ENCODE peak calls at places on chromosomes 5 and 9, in eight cellular contexts. One of them, this sample, is unnamed.

GRCh38 chr9:93582115-93582514 is 5.7 kb downstream of the PHF2 start:
- DNase-seq in mammary epithelial cell: no peak
- DNase-seq in Panc1: no peak
- DNase-seq in stimulated activated CD4-positive, alpha-beta T cell treated with anti-CD3 and anti-CD28 coated beads, Interleukin-12 subunit alpha, Interleukin-12 subunit beta, amount 100 ng/mL, for 48 hours: no peak
- DNase-seq in foreskin fibroblast: no peak
- DNase-seq in heart left ventricle: no peak
- DNase-seq in stimulated activated CD8-positive, alpha-beta memory T cell treated with anti-CD3 and anti-CD28 coated beads, Interleukin-7, amount 100 ng/mL, for 4 hours: no peak
- DNase-seq in activated CD8-positive, alpha-beta memory T cell treated with anti-CD3 and anti-CD28 coated beads for 1 hour: no peak
- DNase-seq in this sample: no peak

GRCh38 chr5:169889572-169889971 is 90.7 kb downstream of the INSYN2B start:
- DNase-seq in mammary epithelial cell: no peak
- DNase-seq in Panc1: no peak
- DNase-seq in stimulated activated CD4-positive, alpha-beta T cell treated with anti-CD3 and anti-CD28 coated beads, Interleukin-12 subunit alpha, Interleukin-12 subunit beta, amount 100 ng/mL, for 48 hours: no peak
- DNase-seq in foreskin fibroblast: no peak
- DNase-seq in heart left ventricle: no peak
- DNase-seq in stimulated activated CD8-positive, alpha-beta memory T cell treated with anti-CD3 and anti-CD28 coated beads, Interleukin-7, amount 100 ng/mL, for 4 hours: no peak
- DNase-seq in activated CD8-positive, alpha-beta memory T cell treated with anti-CD3 and anti-CD28 coated beads for 1 hour: no peak
- DNase-seq in this sample: no peak

GRCh38 chr5:14171621-14172020 is 28.5 kb downstream of the TRIO start:
- DNase-seq in mammary epithelial cell: no peak
- DNase-seq in Panc1: no peak
- DNase-seq in stimulated activated CD4-positive, alpha-beta T cell treated with anti-CD3 and anti-CD28 coated beads, Interleukin-12 subunit alpha, Interleukin-12 subunit beta, amount 100 ng/mL, for 48 hours: no peak
- DNase-seq in foreskin fibroblast: no peak
- DNase-seq in heart left ventricle: no peak
- DNase-seq in stimulated activated CD8-positive, alpha-beta memory T cell treated with anti-CD3 and anti-CD28 coated beads, Interleukin-7, amount 100 ng/mL, for 4 hours: no peak
- DNase-seq in activated CD8-positive, alpha-beta memory T cell treated with anti-CD3 and anti-CD28 coated beads for 1 hour: no peak
- DNase-seq in this sample: no peak

GRCh38 chr5:174535691-174536090 is 188.7 kb upstream of the MSX2 start:
- DNase-seq in mammary epithelial cell: peak
- DNase-seq in Panc1: no peak
- DNase-seq in stimulated activated CD4-positive, alpha-beta T cell treated with anti-CD3 and anti-CD28 coated beads, Interleukin-12 subunit alpha, Interleukin-12 subunit beta, amount 100 ng/mL, for 48 hours: no peak
- DNase-seq in foreskin fibroblast: no peak
- DNase-seq in heart left ventricle: no peak
- DNase-seq in stimulated activated CD8-positive, alpha-beta memory T cell treated with anti-CD3 and anti-CD28 coated beads, Interleukin-7, amount 100 ng/mL, for 4 hours: no peak
- DNase-seq in activated CD8-positive, alpha-beta memory T cell treated with anti-CD3 and anti-CD28 coated beads for 1 hour: no peak
- DNase-seq in this sample: peak

GRCh38 chr5:154498597-154499393 is 20.8 kb upstream of the HAND1 start:
- DNase-seq in mammary epithelial cell: no peak
- DNase-seq in Panc1: no peak
- DNase-seq in stimulated activated CD4-positive, alpha-beta T cell treated with anti-CD3 and anti-CD28 coated beads, Interleukin-12 subunit alpha, Interleukin-12 subunit beta, amount 100 ng/mL, for 48 hours: no peak
- DNase-seq in foreskin fibroblast: no peak
- DNase-seq in heart left ventricle: no peak
- DNase-seq in stimulated activated CD8-positive, alpha-beta memory T cell treated with anti-CD3 and anti-CD28 coated beads, Interleukin-7, amount 100 ng/mL, for 4 hours: no peak
- DNase-seq in activated CD8-positive, alpha-beta memory T cell treated with anti-CD3 and anti-CD28 coated beads for 1 hour: no peak
- DNase-seq in this sample: no peak

GRCh38 chr5:151068571-151069197 is 12.2 kb downstream of the TNIP1 start:
- DNase-seq in mammary epithelial cell: no peak
- DNase-seq in Panc1: no peak
- DNase-seq in stimulated activated CD4-positive, alpha-beta T cell treated with anti-CD3 and anti-CD28 coated beads, Interleukin-12 subunit alpha, Interleukin-12 subunit beta, amount 100 ng/mL, for 48 hours: no peak
- DNase-seq in foreskin fibroblast: no peak
- DNase-seq in heart left ventricle: peak
- DNase-seq in stimulated activated CD8-positive, alpha-beta memory T cell treated with anti-CD3 and anti-CD28 coated beads, Interleukin-7, amount 100 ng/mL, for 4 hours: no peak
- DNase-seq in activated CD8-positive, alpha-beta memory T cell treated with anti-CD3 and anti-CD28 coated beads for 1 hour: no peak
- DNase-seq in this sample: no peak

GRCh38 chr5:90940227-90940995 is 381.8 kb downstream of the ADGRV1 start:
- DNase-seq in mammary epithelial cell: peak
- DNase-seq in Panc1: no peak
- DNase-seq in stimulated activated CD4-positive, alpha-beta T cell treated with anti-CD3 and anti-CD28 coated beads, Interleukin-12 subunit alpha, Interleukin-12 subunit beta, amount 100 ng/mL, for 48 hours: peak
- DNase-seq in foreskin fibroblast: peak
- DNase-seq in heart left ventricle: no peak
- DNase-seq in stimulated activated CD8-positive, alpha-beta memory T cell treated with anti-CD3 and anti-CD28 coated beads, Interleukin-7, amount 100 ng/mL, for 4 hours: peak
- DNase-seq in activated CD8-positive, alpha-beta memory T cell treated with anti-CD3 and anti-CD28 coated beads for 1 hour: peak
- DNase-seq in this sample: peak

GRCh38 chr5:172443441-172444109 is 10.8 kb downstream of the SH3PXD2B start:
- DNase-seq in mammary epithelial cell: peak
- DNase-seq in Panc1: no peak
- DNase-seq in stimulated activated CD4-positive, alpha-beta T cell treated with anti-CD3 and anti-CD28 coated beads, Interleukin-12 subunit alpha, Interleukin-12 subunit beta, amount 100 ng/mL, for 48 hours: peak
- DNase-seq in foreskin fibroblast: peak
- DNase-seq in heart left ventricle: peak
- DNase-seq in stimulated activated CD8-positive, alpha-beta memory T cell treated with anti-CD3 and anti-CD28 coated beads, Interleukin-7, amount 100 ng/mL, for 4 hours: peak
- DNase-seq in activated CD8-positive, alpha-beta memory T cell treated with anti-CD3 and anti-CD28 coated beads for 1 hour: no peak
- DNase-seq in this sample: no peak

GRCh38 chr9:131773911-131774379 is 34.1 kb upstream of the RAPGEF1 start:
- DNase-seq in mammary epithelial cell: peak
- DNase-seq in Panc1: no peak
- DNase-seq in stimulated activated CD4-positive, alpha-beta T cell treated with anti-CD3 and anti-CD28 coated beads, Interleukin-12 subunit alpha, Interleukin-12 subunit beta, amount 100 ng/mL, for 48 hours: no peak
- DNase-seq in foreskin fibroblast: peak
- DNase-seq in heart left ventricle: peak
- DNase-seq in stimulated activated CD8-positive, alpha-beta memory T cell treated with anti-CD3 and anti-CD28 coated beads, Interleukin-7, amount 100 ng/mL, for 4 hours: no peak
- DNase-seq in activated CD8-positive, alpha-beta memory T cell treated with anti-CD3 and anti-CD28 coated beads for 1 hour: no peak
- DNase-seq in this sample: no peak

GRCh38 chr9:98128316-98128715 is 9.3 kb upstream of the TRIM14 start:
- DNase-seq in mammary epithelial cell: no peak
- DNase-seq in Panc1: no peak
- DNase-seq in stimulated activated CD4-positive, alpha-beta T cell treated with anti-CD3 and anti-CD28 coated beads, Interleukin-12 subunit alpha, Interleukin-12 subunit beta, amount 100 ng/mL, for 48 hours: no peak
- DNase-seq in foreskin fibroblast: no peak
- DNase-seq in heart left ventricle: no peak
- DNase-seq in stimulated activated CD8-positive, alpha-beta memory T cell treated with anti-CD3 and anti-CD28 coated beads, Interleukin-7, amount 100 ng/mL, for 4 hours: no peak
- DNase-seq in activated CD8-positive, alpha-beta memory T cell treated with anti-CD3 and anti-CD28 coated beads for 1 hour: no peak
- DNase-seq in this sample: no peak

GRCh38 chr9:127715443-127716337 is at the start of the genes PTRH1 and TTC16:
- DNase-seq in mammary epithelial cell: peak
- DNase-seq in Panc1: peak
- DNase-seq in stimulated activated CD4-positive, alpha-beta T cell treated with anti-CD3 and anti-CD28 coated beads, Interleukin-12 subunit alpha, Interleukin-12 subunit beta, amount 100 ng/mL, for 48 hours: peak
- DNase-seq in foreskin fibroblast: peak
- DNase-seq in heart left ventricle: peak
- DNase-seq in stimulated activated CD8-positive, alpha-beta memory T cell treated with anti-CD3 and anti-CD28 coated beads, Interleukin-7, amount 100 ng/mL, for 4 hours: peak
- DNase-seq in activated CD8-positive, alpha-beta memory T cell treated with anti-CD3 and anti-CD28 coated beads for 1 hour: peak
- DNase-seq in this sample: peak

GRCh38 chr9:87792831-87793288 is 66.9 kb downstream of the CTSL start:
- DNase-seq in mammary epithelial cell: peak
- DNase-seq in Panc1: no peak
- DNase-seq in stimulated activated CD4-positive, alpha-beta T cell treated with anti-CD3 and anti-CD28 coated beads, Interleukin-12 subunit alpha, Interleukin-12 subunit beta, amount 100 ng/mL, for 48 hours: peak
- DNase-seq in foreskin fibroblast: peak
- DNase-seq in heart left ventricle: peak
- DNase-seq in stimulated activated CD8-positive, alpha-beta memory T cell treated with anti-CD3 and anti-CD28 coated beads, Interleukin-7, amount 100 ng/mL, for 4 hours: peak
- DNase-seq in activated CD8-positive, alpha-beta memory T cell treated with anti-CD3 and anti-CD28 coated beads for 1 hour: no peak
- DNase-seq in this sample: peak

GRCh38 chr9:85729882-85730281 is 11.9 kb downstream of the AGTPBP1 start:
- DNase-seq in mammary epithelial cell: no peak
- DNase-seq in Panc1: no peak
- DNase-seq in stimulated activated CD4-positive, alpha-beta T cell treated with anti-CD3 and anti-CD28 coated beads, Interleukin-12 subunit alpha, Interleukin-12 subunit beta, amount 100 ng/mL, for 48 hours: no peak
- DNase-seq in foreskin fibroblast: no peak
- DNase-seq in heart left ventricle: no peak
- DNase-seq in stimulated activated CD8-positive, alpha-beta memory T cell treated with anti-CD3 and anti-CD28 coated beads, Interleukin-7, amount 100 ng/mL, for 4 hours: no peak
- DNase-seq in activated CD8-positive, alpha-beta memory T cell treated with anti-CD3 and anti-CD28 coated beads for 1 hour: no peak
- DNase-seq in this sample: no peak

GRCh38 chr9:20477940-20478620 is 144.2 kb downstream of the MLLT3 start:
- DNase-seq in mammary epithelial cell: peak
- DNase-seq in Panc1: no peak
- DNase-seq in stimulated activated CD4-positive, alpha-beta T cell treated with anti-CD3 and anti-CD28 coated beads, Interleukin-12 subunit alpha, Interleukin-12 subunit beta, amount 100 ng/mL, for 48 hours: no peak
- DNase-seq in foreskin fibroblast: no peak
- DNase-seq in heart left ventricle: no peak
- DNase-seq in stimulated activated CD8-positive, alpha-beta memory T cell treated with anti-CD3 and anti-CD28 coated beads, Interleukin-7, amount 100 ng/mL, for 4 hours: no peak
- DNase-seq in activated CD8-positive, alpha-beta memory T cell treated with anti-CD3 and anti-CD28 coated beads for 1 hour: no peak
- DNase-seq in this sample: peak

GRCh38 chr9:4138781-4139180 is 161.1 kb downstream of the GLIS3 start:
- DNase-seq in mammary epithelial cell: no peak
- DNase-seq in Panc1: no peak
- DNase-seq in stimulated activated CD4-positive, alpha-beta T cell treated with anti-CD3 and anti-CD28 coated beads, Interleukin-12 subunit alpha, Interleukin-12 subunit beta, amount 100 ng/mL, for 48 hours: no peak
- DNase-seq in foreskin fibroblast: no peak
- DNase-seq in heart left ventricle: no peak
- DNase-seq in stimulated activated CD8-positive, alpha-beta memory T cell treated with anti-CD3 and anti-CD28 coated beads, Interleukin-7, amount 100 ng/mL, for 4 hours: no peak
- DNase-seq in activated CD8-positive, alpha-beta memory T cell treated with anti-CD3 and anti-CD28 coated beads for 1 hour: no peak
- DNase-seq in this sample: no peak

GRCh38 chr5:17185776-17186175 is 31.7 kb upstream of the BASP1 start:
- DNase-seq in mammary epithelial cell: peak
- DNase-seq in Panc1: no peak
- DNase-seq in stimulated activated CD4-positive, alpha-beta T cell treated with anti-CD3 and anti-CD28 coated beads, Interleukin-12 subunit alpha, Interleukin-12 subunit beta, amount 100 ng/mL, for 48 hours: no peak
- DNase-seq in foreskin fibroblast: peak
- DNase-seq in heart left ventricle: no peak
- DNase-seq in stimulated activated CD8-positive, alpha-beta memory T cell treated with anti-CD3 and anti-CD28 coated beads, Interleukin-7, amount 100 ng/mL, for 4 hours: no peak
- DNase-seq in activated CD8-positive, alpha-beta memory T cell treated with anti-CD3 and anti-CD28 coated beads for 1 hour: no peak
- DNase-seq in this sample: no peak

GRCh38 chr5:109705596-109705995 is 15.9 kb downstream of the MAN2A1 start:
- DNase-seq in mammary epithelial cell: no peak
- DNase-seq in Panc1: no peak
- DNase-seq in stimulated activated CD4-positive, alpha-beta T cell treated with anti-CD3 and anti-CD28 coated beads, Interleukin-12 subunit alpha, Interleukin-12 subunit beta, amount 100 ng/mL, for 48 hours: no peak
- DNase-seq in foreskin fibroblast: no peak
- DNase-seq in heart left ventricle: no peak
- DNase-seq in stimulated activated CD8-positive, alpha-beta memory T cell treated with anti-CD3 and anti-CD28 coated beads, Interleukin-7, amount 100 ng/mL, for 4 hours: no peak
- DNase-seq in activated CD8-positive, alpha-beta memory T cell treated with anti-CD3 and anti-CD28 coated beads for 1 hour: no peak
- DNase-seq in this sample: no peak